ENCODE peak calls at places on chromosomes 13 and 19, in ten cellular contexts. T is tibial artery; Z is activated CD4-positive, alpha-beta T cell treated with anti-CD3 and anti-CD28 coated beads for 48 hours; K is WTC11; Q is stimulated activated CD4-positive, alpha-beta T cell treated with anti-CD3 and anti-CD28 coated beads, Interleukin-12 subunit alpha, Interleukin-12 subunit beta, amount 100 ng/mL, for 48 hours; G is caudate nucleus; Y is GM10248; L is NCI-H2081; O is astrocyte of the cerebellum; U is aorta. P is an unnamed sample.

GRCh38 chr13:93951153-93951552 is 528.3 kb downstream of the DCT start:
- DNase-seq in Z (no peak), Y (no peak), Q (no peak), K (no peak), O (no peak), T (no peak), L (no peak), U (no peak), G (no peak), P (no peak)

GRCh38 chr13:51453959-51454703 is 1.3 kb upstream of the INTS6 start:
- DNase-seq in Z (peak; percentile 57), U (no peak), L (no peak), Q (peak; percentile 29), G (peak; percentile 40), T (peak; percentile 42), K (no peak), O (no peak), Y (no peak), P (no peak)

GRCh38 chr13:100394005-100394695 is 194.4 kb downstream of the GGACT start:
- DNase-seq in L (no peak), G (no peak), O (peak; percentile 53), Y (peak; percentile 53), T (no peak), Z (peak; percentile 28), U (no peak), K (no peak), Q (peak; percentile 2), P (no peak)

GRCh38 chr13:70253834-70254233 is 145.6 kb upstream of the KLHL1 start:
- DNase-seq in G (no peak), Y (no peak), K (no peak), O (peak; percentile 53), U (no peak), T (no peak), Z (no peak), Q (no peak), L (peak; percentile 36), P (no peak)

GRCh38 chr19:35754365-35755139 is 2.3 kb downstream of the HSPB6 start:
- DNase-seq in O (no peak), Z (no peak), G (no peak), U (peak; percentile 47), K (no peak), Y (no peak), Q (no peak), L (no peak), T (no peak), P (no peak)

GRCh38 chr13:107271226-107271625 is 703.3 kb upstream of the ARGLU1 start:
- DNase-seq in O (peak; percentile 52), T (no peak), L (peak; percentile 49), Q (no peak), G (no peak), Y (no peak), Z (no peak), K (peak; percentile 34), U (no peak), P (no peak)

GRCh38 chr19:48681127-48681470 is 8.3 kb upstream of the NTN5 start:
- DNase-seq in K (no peak), O (peak; percentile 55), Q (no peak), G (peak; percentile 46), T (no peak), L (no peak), Z (peak; percentile 23), Y (peak; percentile 46), U (no peak), P (peak; percentile 16)

GRCh38 chr19:46218160-46218559 is 11.4 kb upstream of the IGFL1 start:
- DNase-seq in G (no peak), Q (peak; percentile 20), T (no peak), O (no peak), U (no peak), L (no peak), Z (peak; percentile 57), Y (peak; percentile 36), K (peak; percentile 81), P (no peak)

GRCh38 chr19:46860846-46861690 is at the start of gene ARHGAP35:
- DNase-seq in L (peak; percentile 89), O (no peak), G (peak; percentile 42), Y (peak; percentile 94), U (no peak), Z (peak; percentile 18), Q (no peak), T (peak; percentile 47), K (peak; percentile 69), P (no peak)

GRCh38 chr13:106602178-106602577 is 34.2 kb upstream of the ARGLU1 start:
- DNase-seq in T (no peak), K (no peak), Z (no peak), G (no peak), Q (no peak), L (peak; percentile 41), U (no peak), Y (no peak), O (no peak), P (no peak)

GRCh38 chr19:30696514-30696913 is 324.3 kb downstream of the ZNF536 start:
- DNase-seq in O (no peak), U (no peak), K (peak; percentile 82), T (no peak), G (no peak), Z (peak; percentile 10), L (no peak), Y (no peak), Q (no peak), P (no peak)